ENCODE peak calls at places on chromosome 17, in four cellular contexts. D is fibroblast of mammary gland, B is glutamatergic neuron, E is AG04450. X is an unnamed sample.

GRCh38 chr17:63116228-63116627 is 150.2 kb downstream of the TANC2 start:
- DNase-seq in E (no peak), D (no peak), B (no peak), X (no peak)

GRCh38 chr17:35898283-35899070 is 18.3 kb upstream of the CCL5 start:
- DNase-seq in E (no peak), D (no peak), B (no peak), X (no peak)

GRCh38 chr17:7842380-7842949 is 8.4 kb downstream of the KDM6B start:
- DNase-seq in E (peak; percentile 81), B (no peak), D (peak; percentile 95), X (peak; percentile 84)

GRCh38 chr17:74404802-74405201 is 27.1 kb upstream of the GPRC5C start:
- DNase-seq in D (no peak), E (no peak), B (no peak), X (no peak)

GRCh38 chr17:4208228-4208627 is 55.6 kb downstream of the ANKFY1 start:
- DNase-seq in E (no peak), B (no peak), D (peak; percentile 78), X (peak; percentile 28)

GRCh38 chr17:36592316-36592710 is 634 bp downstream of the DHRS11 start:
- DNase-seq in B (peak; percentile 35), E (no peak), D (no peak), X (no peak)

GRCh38 chr17:21474815-21475214 is 98.7 kb downstream of the KCNJ12 start:
- DNase-seq in E (no peak), D (no peak), B (no peak), X (no peak)

GRCh38 chr17:7897773-7898172 is 9.2 kb downstream of the CHD3 start:
- DNase-seq in E (no peak), D (peak; percentile 79), B (no peak), X (peak; percentile 54)

GRCh38 chr17:82228842-82229685 is at the start of gene SLC16A3:
- DNase-seq in E (no peak), D (peak; percentile 69), B (no peak), X (peak; percentile 63)

GRCh38 chr17:51147641-51148040 is 5.7 kb upstream of the NME1 start:
- DNase-seq in E (no peak), D (no peak), B (no peak), X (peak; percentile 15)

GRCh38 chr17:67072885-67073284 is 28.5 kb downstream of the CACNG1 start:
- DNase-seq in D (no peak), E (no peak), B (no peak), X (no peak)

GRCh38 chr17:78889525-78889924 is 13.5 kb downstream of the CEP295NL start:
- DNase-seq in B (no peak), E (no peak), D (no peak), X (no peak)

GRCh38 chr17:37051839-37052238 is 103.1 kb downstream of the AATF start:
- DNase-seq in E (no peak), D (no peak), B (no peak), X (no peak)

GRCh38 chr17:17812211-17813054 is 24.4 kb downstream of the SREBF1 start:
- DNase-seq in D (peak; percentile 70), B (peak; percentile 91), E (no peak), X (peak; percentile 15)

GRCh38 chr17:41615454-41615853 is 2.9 kb upstream of the KRT16 start:
- DNase-seq in E (no peak), B (no peak), D (no peak), X (peak; percentile 1)

GRCh38 chr17:17096438-17097178 is 54.4 kb downstream of the MPRIP start:
- DNase-seq in B (no peak), D (peak; percentile 32), E (no peak), X (peak; percentile 15)

GRCh38 chr17:50565559-50566350 is 5.2 kb downstream of the CACNA1G start:
- DNase-seq in D (peak; percentile 31), E (no peak), B (no peak), X (peak; percentile 38)

GRCh38 chr17:68293490-68294195 is 2.3 kb downstream of the ARSG start:
- DNase-seq in B (no peak), E (no peak), D (no peak), X (no peak)

GRCh38 chr17:37191219-37191618 is 184.6 kb upstream of the C17orf78 start:
- DNase-seq in B (no peak), E (peak; percentile 16), D (peak; percentile 18), X (peak; percentile 35)

GRCh38 chr17:33012522-33013033 is 20.9 kb downstream of the SPACA3 start:
- DNase-seq in D (peak; percentile 91), E (peak; percentile 90), B (no peak), X (peak; percentile 90)

GRCh38 chr17:29619251-29619650 is 3.5 kb downstream of the CORO6 start:
- DNase-seq in E (no peak), B (no peak), D (peak; percentile 48), X (peak; percentile 52)

GRCh38 chr17:83098241-83099085 is 19.1 kb downstream of the METRNL start:
- DNase-seq in B (peak; percentile 68), D (no peak), E (no peak), X (no peak)

GRCh38 chr17:67995568-67996191 is 589 bp downstream of the C17orf58 start:
- DNase-seq in E (no peak), D (peak; percentile 14), B (peak; percentile 44), X (no peak)

GRCh38 chr17:79960788-79961522 is 74.7 kb downstream of the TBC1D16 start:
- DNase-seq in E (no peak), B (no peak), D (no peak), X (peak; percentile 11)

GRCh38 chr17:49316889-49317288 is 45.2 kb downstream of the ZNF652 start:
- DNase-seq in B (no peak), E (no peak), D (no peak), X (no peak)

GRCh38 chr17:80743181-80743771 is 198.6 kb downstream of the RPTOR start:
- DNase-seq in E (no peak), B (no peak), D (peak; percentile 87), X (no peak)

GRCh38 chr17:3710951-3711383 is 12.7 kb upstream of the HASPIN start:
- DNase-seq in B (no peak), D (peak; percentile 64), E (no peak), X (peak; percentile 10)

GRCh38 chr17:36880506-36880905 is 56.8 kb upstream of the LHX1 start:
- DNase-seq in D (no peak), B (no peak), E (no peak), X (no peak)

GRCh38 chr17:51590071-51590470 is 329.7 kb downstream of the UTP18 start:
- DNase-seq in D (no peak), E (no peak), B (no peak), X (no peak)

GRCh38 chr17:78230252-78230962 is 1.0 kb upstream of the TMEM235 start:
- DNase-seq in B (no peak), D (no peak), E (no peak), X (no peak)

GRCh38 chr17:47717845-47718621 is 15.0 kb upstream of the TBX21 start:
- DNase-seq in B (no peak), E (no peak), D (peak; percentile 43), X (no peak)

GRCh38 chr17:9271989-9272388 is 250.7 kb downstream of the NTN1 start:
- DNase-seq in E (no peak), B (peak; percentile 31), D (no peak), X (no peak)

GRCh38 chr17:7873051-7873450 is 15.2 kb downstream of the CYB5D1 start:
- DNase-seq in D (no peak), E (no peak), B (no peak), X (no peak)

GRCh38 chr17:3804503-3804931 is 3.5 kb upstream of the ITGAE start:
- DNase-seq in E (no peak), B (no peak), D (peak; percentile 62), X (no peak)

GRCh38 chr17:72995008-72995656 is 97.4 kb downstream of the SLC39A11 start:
- DNase-seq in E (no peak), B (no peak), D (no peak), X (no peak)

GRCh38 chr17:49993423-49994037 is 1.5 kb downstream of the DLX3 start:
- DNase-seq in E (no peak), D (no peak), B (no peak), X (no peak)

GRCh38 chr17:81991684-81992513 is 14.5 kb downstream of the ASPSCR1 start:
- DNase-seq in E (no peak), D (peak; percentile 22), B (peak; percentile 24), X (peak; percentile 71)

GRCh38 chr17:82444284-82444893 is 6.2 kb downstream of the CYBC1 start:
- DNase-seq in B (no peak), E (no peak), D (no peak), X (no peak)

GRCh38 chr17:916315-916714 is 63.3 kb downstream of the NXN start:
- DNase-seq in D (no peak), E (no peak), B (no peak), X (no peak)
- TF ChIP-seq CTCF in D (peak; percentile 11), E (peak; percentile 18), B (peak; percentile 40), X (peak; percentile 67)

GRCh38 chr17:76265624-76266243 is 586 bp downstream of the UBALD2 start:
- DNase-seq in B (peak; percentile 64), D (no peak), E (no peak), X (peak; percentile 31)
- TF ChIP-seq CTCF in B (no peak), D (no peak), E (no peak), X (no peak)

GRCh38 chr17:45022288-45022648 is 29.2 kb downstream of the DCAKD start:
- DNase-seq in D (no peak), B (no peak), E (no peak), X (no peak)
- TF ChIP-seq CTCF in D (no peak), B (peak; percentile 44), E (no peak), X (peak; percentile 74)

GRCh38 chr17:75450270-75450669 is 6.2 kb upstream of the TMEM94 start:
- DNase-seq in E (no peak), D (no peak), B (no peak), X (no peak)
- TF ChIP-seq CTCF in E (no peak), D (no peak), B (no peak), X (no peak)

GRCh38 chr17:39939588-39940419 is 12.3 kb downstream of the LRRC3C start:
- DNase-seq in D (peak; percentile 96), E (peak; percentile 72), B (no peak), X (peak; percentile 92)
- TF ChIP-seq CTCF in D (peak; percentile 66), E (peak; percentile 79), B (no peak), X (peak; percentile 77)

GRCh38 chr17:58415371-58416055 is 1.8 kb downstream of the RNF43 start:
- DNase-seq in B (peak; percentile 49), E (no peak), D (no peak), X (no peak)
- TF ChIP-seq CTCF in B (no peak), E (no peak), D (no peak), X (no peak)